ENCODE peak calls at places on chromosomes 5 and 9, in six cellular contexts. One of them, this sample, is unnamed.

GRCh38 chr5:102811962-102812361 is 56.9 kb downstream of the PAM start:
- DNase-seq in NCI-H524: peak
- DNase-seq in NB4: no peak
- DNase-seq in NCI-H345: peak
- DNase-seq in epithelial cell of esophagus: peak
- DNase-seq in A549: peak
- DNase-seq in this sample: no peak

GRCh38 chr5:14347522-14347921 is 204.4 kb downstream of the TRIO start:
- DNase-seq in NCI-H524: no peak
- DNase-seq in NB4: no peak
- DNase-seq in NCI-H345: no peak
- DNase-seq in epithelial cell of esophagus: peak
- DNase-seq in A549: no peak
- DNase-seq in this sample: no peak

GRCh38 chr9:109904666-109905065 is 124.7 kb downstream of the PALM2AKAP2 start:
- DNase-seq in NCI-H524: peak
- DNase-seq in NB4: no peak
- DNase-seq in NCI-H345: no peak
- DNase-seq in epithelial cell of esophagus: no peak
- DNase-seq in A549: no peak
- DNase-seq in this sample: no peak

GRCh38 chr9:129703667-129704355 is 38.4 kb downstream of the PRRX2 start:
- DNase-seq in NCI-H524: no peak
- DNase-seq in NB4: no peak
- DNase-seq in NCI-H345: no peak
- DNase-seq in epithelial cell of esophagus: no peak
- DNase-seq in A549: no peak
- DNase-seq in this sample: no peak

GRCh38 chr9:93684806-93685553 is 108.6 kb downstream of the PHF2 start:
- DNase-seq in NCI-H524: peak
- DNase-seq in NB4: peak
- DNase-seq in NCI-H345: no peak
- DNase-seq in epithelial cell of esophagus: peak
- DNase-seq in A549: no peak
- DNase-seq in this sample: peak

GRCh38 chr5:142281966-142282365 is 42.9 kb downstream of the SPRY4 start:
- DNase-seq in NCI-H524: no peak
- DNase-seq in NB4: no peak
- DNase-seq in NCI-H345: no peak
- DNase-seq in epithelial cell of esophagus: peak
- DNase-seq in A549: no peak
- DNase-seq in this sample: no peak

GRCh38 chr5:170408189-170408588 is 19.0 kb upstream of the KCNMB1 start:
- DNase-seq in NCI-H524: peak
- DNase-seq in NB4: no peak
- DNase-seq in NCI-H345: peak
- DNase-seq in epithelial cell of esophagus: no peak
- DNase-seq in A549: no peak
- DNase-seq in this sample: peak

GRCh38 chr9:100322954-100323536 is 29.7 kb downstream of the TEX10 start:
- DNase-seq in NCI-H524: peak
- DNase-seq in NB4: peak
- DNase-seq in NCI-H345: peak
- DNase-seq in epithelial cell of esophagus: peak
- DNase-seq in A549: peak
- DNase-seq in this sample: peak

GRCh38 chr5:64767959-64768357 is 533 bp downstream of the SREK1IP1 start:
- DNase-seq in NCI-H524: peak
- DNase-seq in NB4: peak
- DNase-seq in NCI-H345: no peak
- DNase-seq in epithelial cell of esophagus: peak
- DNase-seq in A549: no peak
- DNase-seq in this sample: peak

GRCh38 chr5:12623408-12623807 is 719.2 kb upstream of the CTNND2 start:
- DNase-seq in NCI-H524: peak
- DNase-seq in NB4: no peak
- DNase-seq in NCI-H345: no peak
- DNase-seq in epithelial cell of esophagus: no peak
- DNase-seq in A549: no peak
- DNase-seq in this sample: no peak

GRCh38 chr9:123406691-123407536 is 50.9 kb downstream of the CRB2 start:
- DNase-seq in NCI-H524: peak
- DNase-seq in NB4: no peak
- DNase-seq in NCI-H345: no peak
- DNase-seq in epithelial cell of esophagus: peak
- DNase-seq in A549: no peak
- DNase-seq in this sample: no peak

GRCh38 chr5:10557747-10558295 is 6.0 kb upstream of the ANKRD33B start:
- DNase-seq in NCI-H524: peak
- DNase-seq in NB4: no peak
- DNase-seq in NCI-H345: no peak
- DNase-seq in epithelial cell of esophagus: no peak
- DNase-seq in A549: peak
- DNase-seq in this sample: no peak

GRCh38 chr5:44951371-44951770 is 142.6 kb downstream of the MRPS30 start:
- DNase-seq in NCI-H524: no peak
- DNase-seq in NB4: no peak
- DNase-seq in NCI-H345: no peak
- DNase-seq in epithelial cell of esophagus: no peak
- DNase-seq in A549: no peak
- DNase-seq in this sample: no peak

GRCh38 chr9:137297060-137297664 is 4.9 kb downstream of the NRARP start:
- DNase-seq in NCI-H524: no peak
- DNase-seq in NB4: no peak
- DNase-seq in NCI-H345: no peak
- DNase-seq in epithelial cell of esophagus: peak
- DNase-seq in A549: no peak
- DNase-seq in this sample: peak

GRCh38 chr5:141695627-141696180 is 13.7 kb upstream of the ARAP3 start:
- DNase-seq in NCI-H524: peak
- DNase-seq in NB4: no peak
- DNase-seq in NCI-H345: no peak
- DNase-seq in epithelial cell of esophagus: peak
- DNase-seq in A549: no peak
- DNase-seq in this sample: peak

GRCh38 chr9:109880276-109881169 is 100.5 kb downstream of the PALM2AKAP2 start:
- DNase-seq in NCI-H524: peak
- DNase-seq in NB4: peak
- DNase-seq in NCI-H345: no peak
- DNase-seq in epithelial cell of esophagus: peak
- DNase-seq in A549: peak
- DNase-seq in this sample: peak

GRCh38 chr5:10149911-10150310 is 99.8 kb downstream of the ATPSCKMT start:
- DNase-seq in NCI-H524: peak
- DNase-seq in NB4: no peak
- DNase-seq in NCI-H345: no peak
- DNase-seq in epithelial cell of esophagus: no peak
- DNase-seq in A549: no peak
- DNase-seq in this sample: peak

GRCh38 chr9:134661299-134661698 is 19.7 kb downstream of the COL5A1 start:
- DNase-seq in NCI-H524: no peak
- DNase-seq in NB4: no peak
- DNase-seq in NCI-H345: no peak
- DNase-seq in epithelial cell of esophagus: no peak
- DNase-seq in A549: no peak
- DNase-seq in this sample: no peak

GRCh38 chr5:17890501-17890900 is 256.2 kb downstream of the TAF11L14 start:
- DNase-seq in NCI-H524: peak
- DNase-seq in NB4: no peak
- DNase-seq in NCI-H345: no peak
- DNase-seq in epithelial cell of esophagus: no peak
- DNase-seq in A549: no peak
- DNase-seq in this sample: no peak

GRCh38 chr9:124390812-124391658 is 24.2 kb downstream of the PSMB7 start:
- DNase-seq in NCI-H524: peak
- DNase-seq in NB4: no peak
- DNase-seq in NCI-H345: peak
- DNase-seq in epithelial cell of esophagus: peak
- DNase-seq in A549: peak
- DNase-seq in this sample: no peak

GRCh38 chr5:111246459-111246858 is 22.3 kb downstream of the CAMK4 start:
- DNase-seq in NCI-H524: no peak
- DNase-seq in NB4: no peak
- DNase-seq in NCI-H345: no peak
- DNase-seq in epithelial cell of esophagus: no peak
- DNase-seq in A549: no peak
- DNase-seq in this sample: no peak

GRCh38 chr5:83955916-83956315 is 235.3 kb upstream of the HAPLN1 start:
- DNase-seq in NCI-H524: no peak
- DNase-seq in NB4: peak
- DNase-seq in NCI-H345: no peak
- DNase-seq in epithelial cell of esophagus: peak
- DNase-seq in A549: no peak
- DNase-seq in this sample: no peak

GRCh38 chr9:116144555-116144954 is 9.0 kb upstream of the PAPPA start:
- DNase-seq in NCI-H524: no peak
- DNase-seq in NB4: no peak
- DNase-seq in NCI-H345: no peak
- DNase-seq in epithelial cell of esophagus: peak
- DNase-seq in A549: no peak
- DNase-seq in this sample: no peak

GRCh38 chr5:163915481-163915961 is 410.1 kb downstream of the MAT2B start:
- DNase-seq in NCI-H524: peak
- DNase-seq in NB4: peak
- DNase-seq in NCI-H345: no peak
- DNase-seq in epithelial cell of esophagus: no peak
- DNase-seq in A549: no peak
- DNase-seq in this sample: no peak

GRCh38 chr5:109833946-109834345 is 144.2 kb downstream of the MAN2A1 start:
- DNase-seq in NCI-H524: no peak
- DNase-seq in NB4: peak
- DNase-seq in NCI-H345: no peak
- DNase-seq in epithelial cell of esophagus: no peak
- DNase-seq in A549: no peak
- DNase-seq in this sample: no peak

GRCh38 chr5:91469517-91470165 is 86.5 kb upstream of the ARRDC3 start:
- DNase-seq in NCI-H524: no peak
- DNase-seq in NB4: peak
- DNase-seq in NCI-H345: no peak
- DNase-seq in epithelial cell of esophagus: no peak
- DNase-seq in A549: no peak
- DNase-seq in this sample: no peak

GRCh38 chr5:6719417-6719816 is 6.2 kb downstream of the TENT4A start:
- DNase-seq in NCI-H524: no peak
- DNase-seq in NB4: no peak
- DNase-seq in NCI-H345: no peak
- DNase-seq in epithelial cell of esophagus: no peak
- DNase-seq in A549: no peak
- DNase-seq in this sample: peak

GRCh38 chr5:90434116-90434714 is 24.7 kb upstream of the CETN3 start:
- DNase-seq in NCI-H524: peak
- DNase-seq in NB4: peak
- DNase-seq in NCI-H345: peak
- DNase-seq in epithelial cell of esophagus: peak
- DNase-seq in A549: no peak
- DNase-seq in this sample: peak